ENCODE peak calls at places on chromosome 19, in four cellular contexts. One of them, this sample, is unnamed.

GRCh38 chr19:50820549-50821247 is 2.9 kb downstream of the KLK1 start:
- DNase-seq in A549: no peak
- DNase-seq in thyroid gland: no peak
- DNase-seq in uterus: no peak
- DNase-seq in this sample: peak; percentile 53

GRCh38 chr19:49413348-49413747 is 9.9 kb downstream of the PTH2 start:
- DNase-seq in thyroid gland: no peak
- DNase-seq in uterus: no peak
- DNase-seq in A549: no peak
- DNase-seq in this sample: no peak

GRCh38 chr19:17338440-17339078 is 1.2 kb downstream of the GTPBP3 start:
- DNase-seq in thyroid gland: no peak
- DNase-seq in A549: no peak
- DNase-seq in uterus: no peak
- DNase-seq in this sample: no peak

GRCh38 chr19:43784981-43785808 is 4.4 kb upstream of the KCNN4 start:
- DNase-seq in thyroid gland: peak; percentile 17
- DNase-seq in uterus: no peak
- DNase-seq in A549: peak; percentile 90
- DNase-seq in this sample: peak; percentile 79

GRCh38 chr19:28882818-28883217 is 330.1 kb downstream of the UQCRFS1 start:
- DNase-seq in A549: no peak
- DNase-seq in uterus: no peak
- DNase-seq in thyroid gland: no peak
- DNase-seq in this sample: no peak

GRCh38 chr19:33883869-33884519 is 87.3 kb downstream of the KCTD15 start:
- DNase-seq in uterus: no peak
- DNase-seq in A549: no peak
- DNase-seq in thyroid gland: no peak
- DNase-seq in this sample: no peak

GRCh38 chr19:5666921-5667610 is 13.2 kb downstream of the MICOS13 start:
- DNase-seq in A549: no peak
- DNase-seq in thyroid gland: no peak
- DNase-seq in uterus: no peak
- DNase-seq in this sample: no peak

GRCh38 chr19:49347835-49348234 is 12.6 kb downstream of the CD37 start:
- DNase-seq in thyroid gland: no peak
- DNase-seq in A549: peak; percentile 92
- DNase-seq in uterus: peak; percentile 46
- DNase-seq in this sample: peak; percentile 42

GRCh38 chr19:13363235-13363634 is 143.0 kb downstream of the CACNA1A start:
- DNase-seq in uterus: no peak
- DNase-seq in A549: no peak
- DNase-seq in thyroid gland: no peak
- DNase-seq in this sample: no peak

GRCh38 chr19:18749362-18750231 is 41.5 kb downstream of the COMP start:
- DNase-seq in thyroid gland: no peak
- DNase-seq in A549: no peak
- DNase-seq in uterus: no peak
- DNase-seq in this sample: no peak

GRCh38 chr19:10092648-10093294 is 6.7 kb downstream of the SHFL start:
- DNase-seq in thyroid gland: no peak
- DNase-seq in uterus: no peak
- DNase-seq in A549: no peak
- DNase-seq in this sample: no peak

GRCh38 chr19:49481020-49481683 is 6.3 kb upstream of the RPL13A start:
- DNase-seq in uterus: no peak
- DNase-seq in thyroid gland: no peak
- DNase-seq in A549: no peak
- DNase-seq in this sample: no peak

GRCh38 chr19:32651729-32652140 is 23.2 kb downstream of the ANKRD27 start:
- DNase-seq in uterus: no peak
- DNase-seq in A549: peak; percentile 34
- DNase-seq in thyroid gland: peak; percentile 65
- DNase-seq in this sample: no peak

GRCh38 chr19:48446579-48446978 is 796 bp downstream of the GRWD1 start:
- DNase-seq in thyroid gland: no peak
- DNase-seq in A549: no peak
- DNase-seq in uterus: no peak
- DNase-seq in this sample: no peak

GRCh38 chr19:7348587-7349230 is at the start of gene ARHGEF18:
- DNase-seq in thyroid gland: no peak
- DNase-seq in uterus: no peak
- DNase-seq in A549: no peak
- DNase-seq in this sample: no peak

GRCh38 chr19:40702337-40703012 is 12.0 kb upstream of the NUMBL start:
- DNase-seq in A549: peak; percentile 84
- DNase-seq in thyroid gland: no peak
- DNase-seq in uterus: peak; percentile 71
- DNase-seq in this sample: no peak

GRCh38 chr19:23957660-23958281 is 43.1 kb downstream of the ZNF726 start:
- DNase-seq in thyroid gland: peak; percentile 7
- DNase-seq in uterus: no peak
- DNase-seq in A549: peak; percentile 11
- DNase-seq in this sample: peak; percentile 47

GRCh38 chr19:38919837-38920528 is 8.0 kb upstream of the CCER2 start:
- DNase-seq in A549: no peak
- DNase-seq in uterus: no peak
- DNase-seq in thyroid gland: no peak
- DNase-seq in this sample: no peak

GRCh38 chr19:38918526-38918925 is 6.5 kb upstream of the CCER2 start:
- DNase-seq in thyroid gland: no peak
- DNase-seq in A549: no peak
- DNase-seq in uterus: no peak
- DNase-seq in this sample: no peak

GRCh38 chr19:38922482-38922881 is 8.1 kb downstream of the SARS2 start:
- DNase-seq in A549: no peak
- DNase-seq in uterus: no peak
- DNase-seq in thyroid gland: no peak
- DNase-seq in this sample: no peak

GRCh38 chr19:38921420-38922274 is 8.9 kb downstream of the SARS2 start:
- DNase-seq in thyroid gland: no peak
- DNase-seq in uterus: no peak
- DNase-seq in A549: no peak
- DNase-seq in this sample: no peak

GRCh38 chr19:38920529-38921419 is 8.8 kb upstream of the CCER2 start:
- DNase-seq in thyroid gland: no peak
- DNase-seq in A549: no peak
- DNase-seq in uterus: no peak
- DNase-seq in this sample: no peak
- TF ChIP-seq POLR2A in thyroid gland: no peak
- TF ChIP-seq POLR2A in A549: no peak
- TF ChIP-seq POLR2A in uterus: no peak
- TF ChIP-seq POLR2A in this sample: no peak

GRCh38 chr19:3398114-3398899 is 31.9 kb downstream of the NFIC start:
- DNase-seq in uterus: peak; percentile 85
- DNase-seq in thyroid gland: peak; percentile 92
- DNase-seq in A549: no peak
- DNase-seq in this sample: no peak
- TF ChIP-seq POLR2A in uterus: peak; percentile 23
- TF ChIP-seq POLR2A in thyroid gland: peak; percentile 78
- TF ChIP-seq POLR2A in A549: no peak
- TF ChIP-seq POLR2A in this sample: no peak

DNA sequence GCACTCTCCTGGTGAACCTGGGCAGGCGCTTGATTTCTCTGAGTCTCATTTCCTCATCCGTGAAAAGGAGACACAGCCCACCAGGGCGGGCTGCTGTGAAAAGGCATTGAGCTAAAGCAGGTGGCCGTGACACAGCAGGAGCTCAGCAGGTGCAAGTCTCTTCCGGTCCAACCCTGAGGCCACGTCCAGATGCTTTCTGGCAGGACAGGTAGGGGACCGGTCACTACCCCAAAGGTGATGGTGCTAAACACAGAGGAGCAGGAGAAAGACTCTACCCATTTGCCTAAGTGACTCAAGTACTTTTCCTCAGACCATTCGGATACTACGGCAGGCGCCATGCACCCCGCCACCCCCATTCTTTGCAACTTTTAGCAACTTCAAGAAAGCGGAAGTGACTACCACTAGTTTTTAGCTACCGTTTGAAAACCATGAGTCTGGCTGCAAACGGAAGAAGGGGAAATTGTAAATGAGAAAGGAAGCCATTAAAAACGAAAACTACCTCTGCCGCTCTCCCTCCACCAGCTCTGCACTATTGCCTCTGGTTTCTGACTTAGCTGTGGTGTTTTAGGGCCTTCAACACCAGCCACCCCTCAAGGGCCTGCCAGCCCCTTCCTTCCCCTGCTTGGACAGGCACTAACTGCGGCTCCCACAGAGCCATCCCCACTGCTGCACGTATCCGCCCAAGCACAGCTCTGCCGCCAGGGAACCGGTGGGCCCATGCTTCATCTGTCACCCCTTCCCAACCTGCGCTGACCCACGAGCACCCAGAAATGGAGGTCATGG is 4.8 kb downstream of the PPP6R1 start:
- DNase-seq in uterus: no peak
- DNase-seq in A549: no peak
- DNase-seq in thyroid gland: peak; percentile 18
- DNase-seq in this sample: no peak
- TF ChIP-seq POLR2A in uterus: no peak
- TF ChIP-seq POLR2A in A549: no peak
- TF ChIP-seq POLR2A in thyroid gland: no peak
- TF ChIP-seq POLR2A in this sample: no peak

GRCh38 chr19:45681391-45682015 is 10.2 kb downstream of the SNRPD2 start:
- DNase-seq in A549: peak; percentile 92
- DNase-seq in thyroid gland: peak; percentile 88
- DNase-seq in uterus: peak; percentile 80
- DNase-seq in this sample: peak; percentile 84

GRCh38 chr19:45676851-45677263 is 8.8 kb downstream of the GIPR start:
- DNase-seq in uterus: no peak
- DNase-seq in thyroid gland: peak; percentile 16
- DNase-seq in A549: no peak
- DNase-seq in this sample: no peak

GRCh38 chr19:45682117-45682516 is 9.6 kb downstream of the SNRPD2 start:
- DNase-seq in uterus: no peak
- DNase-seq in thyroid gland: no peak
- DNase-seq in A549: no peak
- DNase-seq in this sample: no peak

GRCh38 chr19:45682908-45683307 is 8.8 kb downstream of the SNRPD2 start:
- DNase-seq in uterus: no peak
- DNase-seq in thyroid gland: no peak
- DNase-seq in A549: no peak
- DNase-seq in this sample: no peak

GRCh38 chr19:45677351-45678230 is 9.6 kb downstream of the GIPR start:
- DNase-seq in thyroid gland: peak; percentile 64
- DNase-seq in uterus: peak; percentile 47
- DNase-seq in A549: peak; percentile 97
- DNase-seq in this sample: no peak
- TF ChIP-seq POLR2A in thyroid gland: no peak
- TF ChIP-seq POLR2A in uterus: no peak
- TF ChIP-seq POLR2A in A549: no peak
- TF ChIP-seq POLR2A in this sample: no peak

GRCh38 chr19:34985249-34986022 is 14.7 kb upstream of the GRAMD1A start:
- DNase-seq in thyroid gland: peak; percentile 39
- DNase-seq in A549: no peak
- DNase-seq in uterus: peak; percentile 58
- DNase-seq in this sample: no peak

GRCh38 chr19:34984287-34984686 is 15.8 kb upstream of the GRAMD1A start:
- DNase-seq in thyroid gland: no peak
- DNase-seq in A549: no peak
- DNase-seq in uterus: no peak
- DNase-seq in this sample: no peak

GRCh38 chr19:34979819-34980640 is 16.0 kb upstream of the ZNF792 start:
- DNase-seq in A549: no peak
- DNase-seq in thyroid gland: no peak
- DNase-seq in uterus: no peak
- DNase-seq in this sample: no peak

GRCh38 chr19:34983786-34984185 is 16.3 kb upstream of the GRAMD1A start:
- DNase-seq in A549: no peak
- DNase-seq in thyroid gland: no peak
- DNase-seq in uterus: no peak
- DNase-seq in this sample: no peak

DNA sequence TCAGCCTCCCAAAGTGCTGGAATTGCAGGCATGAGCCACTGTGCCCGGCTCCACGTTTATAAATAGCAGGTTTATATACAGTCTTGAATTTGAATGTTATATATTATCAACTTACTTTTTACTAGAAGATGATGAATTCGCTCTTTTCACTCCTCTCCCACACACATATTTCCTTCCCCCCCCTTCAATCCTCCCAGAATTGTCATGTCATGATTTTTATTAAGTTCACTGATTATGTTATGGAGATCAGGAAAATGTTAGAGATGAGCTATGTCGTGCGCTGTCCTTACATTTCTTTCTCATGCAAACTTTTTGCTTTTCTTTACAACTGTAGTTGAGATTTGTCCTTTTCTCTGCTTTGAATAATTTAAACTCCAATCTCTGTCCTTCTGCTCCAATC is 17.8 kb upstream of the GRAMD1A start:
- DNase-seq in uterus: no peak
- DNase-seq in thyroid gland: no peak
- DNase-seq in A549: no peak
- DNase-seq in this sample: no peak
- TF ChIP-seq POLR2A in uterus: no peak
- TF ChIP-seq POLR2A in thyroid gland: no peak
- TF ChIP-seq POLR2A in A549: no peak
- TF ChIP-seq POLR2A in this sample: no peak

DNA sequence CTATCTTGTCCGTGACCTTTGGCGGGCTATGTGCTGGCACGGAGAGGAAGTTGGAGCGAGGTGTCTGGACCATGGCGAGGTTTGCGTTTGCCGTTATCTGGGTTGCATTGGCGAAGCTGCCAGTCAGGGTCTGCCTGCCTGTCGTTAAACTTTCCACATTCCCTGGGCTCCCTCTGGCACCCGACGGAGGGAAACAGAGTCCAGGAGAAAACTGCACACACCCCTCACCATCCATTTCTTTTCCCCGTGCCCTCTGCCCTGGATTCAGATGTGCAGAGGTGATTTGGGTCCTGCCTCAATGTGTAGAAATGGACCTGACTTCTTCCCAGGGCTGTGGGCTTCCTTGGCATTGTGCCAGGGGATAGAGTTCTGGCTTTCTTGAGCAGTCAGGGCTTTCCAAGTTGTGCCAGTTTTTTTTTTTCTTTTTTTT is 142.4 kb downstream of the URI1 start:
- DNase-seq in uterus: no peak
- DNase-seq in thyroid gland: no peak
- DNase-seq in A549: no peak
- DNase-seq in this sample: no peak
- TF ChIP-seq POLR2A in uterus: no peak
- TF ChIP-seq POLR2A in thyroid gland: no peak
- TF ChIP-seq POLR2A in A549: no peak
- TF ChIP-seq POLR2A in this sample: no peak